ENCODE peak calls at places on chromosomes 16 and 17, in five cellular contexts. One of them, this sample, is unnamed.

GRCh38 chr16:27449434-27450188 is 47.6 kb downstream of the IL21R start:
- DNase-seq in stimulated activated CD8-positive, alpha-beta memory T cell treated with anti-CD3 and anti-CD28 coated beads, Interleukin-2, amount 100 ng/mL, for 1 hour: peak
- DNase-seq in GM10248: peak
- DNase-seq in HFFc6: no peak
- DNase-seq in activated CD4-positive, alpha-beta T cell treated with anti-CD3 and anti-CD28 coated beads for 24 hours: peak
- DNase-seq in this sample: no peak

GRCh38 chr17:20995873-20996723 is 46.7 kb downstream of the USP22 start:
- DNase-seq in stimulated activated CD8-positive, alpha-beta memory T cell treated with anti-CD3 and anti-CD28 coated beads, Interleukin-2, amount 100 ng/mL, for 1 hour: no peak
- DNase-seq in GM10248: no peak
- DNase-seq in HFFc6: no peak
- DNase-seq in activated CD4-positive, alpha-beta T cell treated with anti-CD3 and anti-CD28 coated beads for 24 hours: no peak
- DNase-seq in this sample: no peak

GRCh38 chr17:60525347-60525623 is 757 bp downstream of the APPBP2 start:
- DNase-seq in stimulated activated CD8-positive, alpha-beta memory T cell treated with anti-CD3 and anti-CD28 coated beads, Interleukin-2, amount 100 ng/mL, for 1 hour: no peak
- DNase-seq in GM10248: no peak
- DNase-seq in HFFc6: no peak
- DNase-seq in activated CD4-positive, alpha-beta T cell treated with anti-CD3 and anti-CD28 coated beads for 24 hours: no peak
- DNase-seq in this sample: peak

GRCh38 chr17:29617125-29617480 is 5.6 kb downstream of the CORO6 start:
- DNase-seq in stimulated activated CD8-positive, alpha-beta memory T cell treated with anti-CD3 and anti-CD28 coated beads, Interleukin-2, amount 100 ng/mL, for 1 hour: peak
- DNase-seq in GM10248: peak
- DNase-seq in HFFc6: peak
- DNase-seq in activated CD4-positive, alpha-beta T cell treated with anti-CD3 and anti-CD28 coated beads for 24 hours: peak
- DNase-seq in this sample: peak

GRCh38 chr16:23784811-23785447 is 30.1 kb downstream of the CHP2 start:
- DNase-seq in stimulated activated CD8-positive, alpha-beta memory T cell treated with anti-CD3 and anti-CD28 coated beads, Interleukin-2, amount 100 ng/mL, for 1 hour: no peak
- DNase-seq in GM10248: no peak
- DNase-seq in HFFc6: peak
- DNase-seq in activated CD4-positive, alpha-beta T cell treated with anti-CD3 and anti-CD28 coated beads for 24 hours: no peak
- DNase-seq in this sample: no peak

GRCh38 chr17:32111141-32111771 is 31.0 kb upstream of the RHOT1 start:
- DNase-seq in stimulated activated CD8-positive, alpha-beta memory T cell treated with anti-CD3 and anti-CD28 coated beads, Interleukin-2, amount 100 ng/mL, for 1 hour: no peak
- DNase-seq in GM10248: no peak
- DNase-seq in HFFc6: peak
- DNase-seq in activated CD4-positive, alpha-beta T cell treated with anti-CD3 and anti-CD28 coated beads for 24 hours: no peak
- DNase-seq in this sample: peak

GRCh38 chr16:87393680-87394055 is 1.5 kb downstream of the MAP1LC3B start:
- DNase-seq in stimulated activated CD8-positive, alpha-beta memory T cell treated with anti-CD3 and anti-CD28 coated beads, Interleukin-2, amount 100 ng/mL, for 1 hour: no peak
- DNase-seq in GM10248: no peak
- DNase-seq in HFFc6: no peak
- DNase-seq in activated CD4-positive, alpha-beta T cell treated with anti-CD3 and anti-CD28 coated beads for 24 hours: no peak
- DNase-seq in this sample: no peak

GRCh38 chr17:45814622-45815606 is 29.8 kb upstream of the SPPL2C start:
- DNase-seq in stimulated activated CD8-positive, alpha-beta memory T cell treated with anti-CD3 and anti-CD28 coated beads, Interleukin-2, amount 100 ng/mL, for 1 hour: no peak
- DNase-seq in GM10248: no peak
- DNase-seq in HFFc6: no peak
- DNase-seq in activated CD4-positive, alpha-beta T cell treated with anti-CD3 and anti-CD28 coated beads for 24 hours: no peak
- DNase-seq in this sample: no peak

GRCh38 chr17:21263351-21263750 is 10.1 kb upstream of the NATD1 start:
- DNase-seq in stimulated activated CD8-positive, alpha-beta memory T cell treated with anti-CD3 and anti-CD28 coated beads, Interleukin-2, amount 100 ng/mL, for 1 hour: no peak
- DNase-seq in GM10248: no peak
- DNase-seq in HFFc6: no peak
- DNase-seq in activated CD4-positive, alpha-beta T cell treated with anti-CD3 and anti-CD28 coated beads for 24 hours: no peak
- DNase-seq in this sample: no peak

GRCh38 chr17:64385187-64386083 is 5.2 kb downstream of the PECAM1 start:
- DNase-seq in stimulated activated CD8-positive, alpha-beta memory T cell treated with anti-CD3 and anti-CD28 coated beads, Interleukin-2, amount 100 ng/mL, for 1 hour: peak
- DNase-seq in GM10248: peak
- DNase-seq in HFFc6: peak
- DNase-seq in activated CD4-positive, alpha-beta T cell treated with anti-CD3 and anti-CD28 coated beads for 24 hours: no peak
- DNase-seq in this sample: peak

GRCh38 chr17:68512967-68513474 is 791 bp downstream of the PRKAR1A start:
- DNase-seq in stimulated activated CD8-positive, alpha-beta memory T cell treated with anti-CD3 and anti-CD28 coated beads, Interleukin-2, amount 100 ng/mL, for 1 hour: no peak
- DNase-seq in GM10248: no peak
- DNase-seq in HFFc6: peak
- DNase-seq in activated CD4-positive, alpha-beta T cell treated with anti-CD3 and anti-CD28 coated beads for 24 hours: no peak
- DNase-seq in this sample: peak

GRCh38 chr16:84292032-84292431 is 2.6 kb upstream of the WFDC1 start:
- DNase-seq in stimulated activated CD8-positive, alpha-beta memory T cell treated with anti-CD3 and anti-CD28 coated beads, Interleukin-2, amount 100 ng/mL, for 1 hour: no peak
- DNase-seq in GM10248: no peak
- DNase-seq in HFFc6: no peak
- DNase-seq in activated CD4-positive, alpha-beta T cell treated with anti-CD3 and anti-CD28 coated beads for 24 hours: no peak
- DNase-seq in this sample: no peak

GRCh38 chr17:77286641-77287431 is 146.1 kb downstream of the SEC14L1 start:
- DNase-seq in stimulated activated CD8-positive, alpha-beta memory T cell treated with anti-CD3 and anti-CD28 coated beads, Interleukin-2, amount 100 ng/mL, for 1 hour: no peak
- DNase-seq in GM10248: no peak
- DNase-seq in HFFc6: peak
- DNase-seq in activated CD4-positive, alpha-beta T cell treated with anti-CD3 and anti-CD28 coated beads for 24 hours: no peak
- DNase-seq in this sample: peak

GRCh38 chr16:77820340-77820739 is 32.0 kb downstream of the VAT1L start:
- DNase-seq in stimulated activated CD8-positive, alpha-beta memory T cell treated with anti-CD3 and anti-CD28 coated beads, Interleukin-2, amount 100 ng/mL, for 1 hour: no peak
- DNase-seq in GM10248: no peak
- DNase-seq in HFFc6: no peak
- DNase-seq in activated CD4-positive, alpha-beta T cell treated with anti-CD3 and anti-CD28 coated beads for 24 hours: no peak
- DNase-seq in this sample: no peak

GRCh38 chr16:78122774-78123315 is 23.4 kb downstream of the WWOX start:
- DNase-seq in stimulated activated CD8-positive, alpha-beta memory T cell treated with anti-CD3 and anti-CD28 coated beads, Interleukin-2, amount 100 ng/mL, for 1 hour: no peak
- DNase-seq in GM10248: peak
- DNase-seq in HFFc6: peak
- DNase-seq in activated CD4-positive, alpha-beta T cell treated with anti-CD3 and anti-CD28 coated beads for 24 hours: no peak
- DNase-seq in this sample: peak

GRCh38 chr16:73140944-73141343 is 93.0 kb upstream of the ZFHX3 start:
- DNase-seq in stimulated activated CD8-positive, alpha-beta memory T cell treated with anti-CD3 and anti-CD28 coated beads, Interleukin-2, amount 100 ng/mL, for 1 hour: no peak
- DNase-seq in GM10248: no peak
- DNase-seq in HFFc6: no peak
- DNase-seq in activated CD4-positive, alpha-beta T cell treated with anti-CD3 and anti-CD28 coated beads for 24 hours: no peak
- DNase-seq in this sample: peak

GRCh38 chr16:66515543-66516171 is 34.3 kb downstream of the TK2 start:
- DNase-seq in stimulated activated CD8-positive, alpha-beta memory T cell treated with anti-CD3 and anti-CD28 coated beads, Interleukin-2, amount 100 ng/mL, for 1 hour: no peak
- DNase-seq in GM10248: no peak
- DNase-seq in HFFc6: peak
- DNase-seq in activated CD4-positive, alpha-beta T cell treated with anti-CD3 and anti-CD28 coated beads for 24 hours: no peak
- DNase-seq in this sample: peak

GRCh38 chr16:86531193-86531550 is 20.8 kb downstream of the FOXF1 start:
- DNase-seq in stimulated activated CD8-positive, alpha-beta memory T cell treated with anti-CD3 and anti-CD28 coated beads, Interleukin-2, amount 100 ng/mL, for 1 hour: no peak
- DNase-seq in GM10248: no peak
- DNase-seq in HFFc6: no peak
- DNase-seq in activated CD4-positive, alpha-beta T cell treated with anti-CD3 and anti-CD28 coated beads for 24 hours: no peak
- DNase-seq in this sample: no peak

GRCh38 chr16:70544548-70544947 is 20.9 kb downstream of the SF3B3 start:
- DNase-seq in stimulated activated CD8-positive, alpha-beta memory T cell treated with anti-CD3 and anti-CD28 coated beads, Interleukin-2, amount 100 ng/mL, for 1 hour: no peak
- DNase-seq in GM10248: no peak
- DNase-seq in HFFc6: no peak
- DNase-seq in activated CD4-positive, alpha-beta T cell treated with anti-CD3 and anti-CD28 coated beads for 24 hours: no peak
- DNase-seq in this sample: no peak

GRCh38 chr17:83180996-83181481 is 101.6 kb downstream of the METRNL start:
- DNase-seq in stimulated activated CD8-positive, alpha-beta memory T cell treated with anti-CD3 and anti-CD28 coated beads, Interleukin-2, amount 100 ng/mL, for 1 hour: no peak
- DNase-seq in GM10248: no peak
- DNase-seq in HFFc6: no peak
- DNase-seq in activated CD4-positive, alpha-beta T cell treated with anti-CD3 and anti-CD28 coated beads for 24 hours: no peak
- DNase-seq in this sample: no peak

GRCh38 chr16:88814144-88814502 is 2.4 kb upstream of the APRT start:
- DNase-seq in stimulated activated CD8-positive, alpha-beta memory T cell treated with anti-CD3 and anti-CD28 coated beads, Interleukin-2, amount 100 ng/mL, for 1 hour: no peak
- DNase-seq in GM10248: no peak
- DNase-seq in HFFc6: no peak
- DNase-seq in activated CD4-positive, alpha-beta T cell treated with anti-CD3 and anti-CD28 coated beads for 24 hours: no peak
- DNase-seq in this sample: no peak

GRCh38 chr17:36501963-36502362 is 15.5 kb downstream of the ZNHIT3 start:
- DNase-seq in stimulated activated CD8-positive, alpha-beta memory T cell treated with anti-CD3 and anti-CD28 coated beads, Interleukin-2, amount 100 ng/mL, for 1 hour: no peak
- DNase-seq in GM10248: no peak
- DNase-seq in HFFc6: no peak
- DNase-seq in activated CD4-positive, alpha-beta T cell treated with anti-CD3 and anti-CD28 coated beads for 24 hours: no peak
- DNase-seq in this sample: no peak

GRCh38 chr17:77449908-77450741 is 309.4 kb downstream of the SEC14L1 start:
- DNase-seq in stimulated activated CD8-positive, alpha-beta memory T cell treated with anti-CD3 and anti-CD28 coated beads, Interleukin-2, amount 100 ng/mL, for 1 hour: no peak
- DNase-seq in GM10248: peak
- DNase-seq in HFFc6: peak
- DNase-seq in activated CD4-positive, alpha-beta T cell treated with anti-CD3 and anti-CD28 coated beads for 24 hours: no peak
- DNase-seq in this sample: peak

GRCh38 chr17:45266372-45266926 is 4.6 kb upstream of the SPATA32 start:
- DNase-seq in stimulated activated CD8-positive, alpha-beta memory T cell treated with anti-CD3 and anti-CD28 coated beads, Interleukin-2, amount 100 ng/mL, for 1 hour: no peak
- DNase-seq in GM10248: no peak
- DNase-seq in HFFc6: no peak
- DNase-seq in activated CD4-positive, alpha-beta T cell treated with anti-CD3 and anti-CD28 coated beads for 24 hours: no peak
- DNase-seq in this sample: no peak

GRCh38 chr16:65737831-65738230 is 616.0 kb upstream of the CDH11 start:
- DNase-seq in stimulated activated CD8-positive, alpha-beta memory T cell treated with anti-CD3 and anti-CD28 coated beads, Interleukin-2, amount 100 ng/mL, for 1 hour: no peak
- DNase-seq in GM10248: no peak
- DNase-seq in HFFc6: no peak
- DNase-seq in activated CD4-positive, alpha-beta T cell treated with anti-CD3 and anti-CD28 coated beads for 24 hours: no peak
- DNase-seq in this sample: no peak

GRCh38 chr16:53745126-53745525 is 41.2 kb downstream of the FTO start:
- DNase-seq in stimulated activated CD8-positive, alpha-beta memory T cell treated with anti-CD3 and anti-CD28 coated beads, Interleukin-2, amount 100 ng/mL, for 1 hour: no peak
- DNase-seq in GM10248: no peak
- DNase-seq in HFFc6: peak
- DNase-seq in activated CD4-positive, alpha-beta T cell treated with anti-CD3 and anti-CD28 coated beads for 24 hours: no peak
- DNase-seq in this sample: no peak

GRCh38 chr17:39167492-39167891 is 1.5 kb upstream of the ARL5C start:
- DNase-seq in stimulated activated CD8-positive, alpha-beta memory T cell treated with anti-CD3 and anti-CD28 coated beads, Interleukin-2, amount 100 ng/mL, for 1 hour: no peak
- DNase-seq in GM10248: no peak
- DNase-seq in HFFc6: no peak
- DNase-seq in activated CD4-positive, alpha-beta T cell treated with anti-CD3 and anti-CD28 coated beads for 24 hours: no peak
- DNase-seq in this sample: no peak

GRCh38 chr16:70756071-70756470 is 44.9 kb downstream of the VAC14 start:
- DNase-seq in stimulated activated CD8-positive, alpha-beta memory T cell treated with anti-CD3 and anti-CD28 coated beads, Interleukin-2, amount 100 ng/mL, for 1 hour: no peak
- DNase-seq in GM10248: no peak
- DNase-seq in HFFc6: no peak
- DNase-seq in activated CD4-positive, alpha-beta T cell treated with anti-CD3 and anti-CD28 coated beads for 24 hours: no peak
- DNase-seq in this sample: no peak

GRCh38 chr16:14117051-14117450 is 45.9 kb downstream of the MRTFB start:
- DNase-seq in stimulated activated CD8-positive, alpha-beta memory T cell treated with anti-CD3 and anti-CD28 coated beads, Interleukin-2, amount 100 ng/mL, for 1 hour: no peak
- DNase-seq in GM10248: no peak
- DNase-seq in HFFc6: no peak
- DNase-seq in activated CD4-positive, alpha-beta T cell treated with anti-CD3 and anti-CD28 coated beads for 24 hours: no peak
- DNase-seq in this sample: no peak

GRCh38 chr17:51720439-51720838 is 438.1 kb downstream of the CA10 start:
- DNase-seq in stimulated activated CD8-positive, alpha-beta memory T cell treated with anti-CD3 and anti-CD28 coated beads, Interleukin-2, amount 100 ng/mL, for 1 hour: no peak
- DNase-seq in GM10248: no peak
- DNase-seq in HFFc6: no peak
- DNase-seq in activated CD4-positive, alpha-beta T cell treated with anti-CD3 and anti-CD28 coated beads for 24 hours: no peak
- DNase-seq in this sample: no peak

GRCh38 chr16:15521758-15522509 is 87.5 kb downstream of the BMERB1 start:
- DNase-seq in stimulated activated CD8-positive, alpha-beta memory T cell treated with anti-CD3 and anti-CD28 coated beads, Interleukin-2, amount 100 ng/mL, for 1 hour: no peak
- DNase-seq in GM10248: no peak
- DNase-seq in HFFc6: no peak
- DNase-seq in activated CD4-positive, alpha-beta T cell treated with anti-CD3 and anti-CD28 coated beads for 24 hours: no peak
- DNase-seq in this sample: no peak

GRCh38 chr16:1965610-1966009 is 984 bp upstream of the RPS2 start:
- DNase-seq in stimulated activated CD8-positive, alpha-beta memory T cell treated with anti-CD3 and anti-CD28 coated beads, Interleukin-2, amount 100 ng/mL, for 1 hour: no peak
- DNase-seq in GM10248: no peak
- DNase-seq in HFFc6: no peak
- DNase-seq in activated CD4-positive, alpha-beta T cell treated with anti-CD3 and anti-CD28 coated beads for 24 hours: no peak
- DNase-seq in this sample: no peak

GRCh38 chr17:33072421-33073175 is 81.0 kb downstream of the SPACA3 start:
- DNase-seq in stimulated activated CD8-positive, alpha-beta memory T cell treated with anti-CD3 and anti-CD28 coated beads, Interleukin-2, amount 100 ng/mL, for 1 hour: no peak
- DNase-seq in GM10248: no peak
- DNase-seq in HFFc6: no peak
- DNase-seq in activated CD4-positive, alpha-beta T cell treated with anti-CD3 and anti-CD28 coated beads for 24 hours: no peak
- DNase-seq in this sample: peak

GRCh38 chr17:19759934-19760530 is 11.9 kb upstream of the ALDH3A1 start:
- DNase-seq in stimulated activated CD8-positive, alpha-beta memory T cell treated with anti-CD3 and anti-CD28 coated beads, Interleukin-2, amount 100 ng/mL, for 1 hour: no peak
- DNase-seq in GM10248: no peak
- DNase-seq in HFFc6: no peak
- DNase-seq in activated CD4-positive, alpha-beta T cell treated with anti-CD3 and anti-CD28 coated beads for 24 hours: no peak
- DNase-seq in this sample: no peak

GRCh38 chr17:82789051-82789592 is 37.3 kb downstream of the TBCD start:
- DNase-seq in stimulated activated CD8-positive, alpha-beta memory T cell treated with anti-CD3 and anti-CD28 coated beads, Interleukin-2, amount 100 ng/mL, for 1 hour: no peak
- DNase-seq in GM10248: no peak
- DNase-seq in HFFc6: no peak
- DNase-seq in activated CD4-positive, alpha-beta T cell treated with anti-CD3 and anti-CD28 coated beads for 24 hours: no peak
- DNase-seq in this sample: no peak